ENCODE peak calls at places on chromosomes 6 and 20, in four cellular contexts. One of them, this sample, is unnamed.

GRCh38 chr6:31401403-31401802 is 2.0 kb upstream of the MICA start:
- DNase-seq in adrenal gland: peak
- DNase-seq in right lobe of liver: no peak
- DNase-seq in ovary: no peak
- DNase-seq in this sample: peak

GRCh38 chr20:35704514-35705261 is 5.5 kb downstream of the ROMO1 start:
- DNase-seq in adrenal gland: no peak
- DNase-seq in right lobe of liver: no peak
- DNase-seq in ovary: no peak
- DNase-seq in this sample: no peak

GRCh38 chr20:35005463-35005961 is 49.8 kb downstream of the MYH7B start:
- DNase-seq in adrenal gland: peak
- DNase-seq in right lobe of liver: peak
- DNase-seq in ovary: peak
- DNase-seq in this sample: no peak

GRCh38 chr6:109296971-109297372 is 85.3 kb downstream of the CD164 start:
- DNase-seq in adrenal gland: no peak
- DNase-seq in right lobe of liver: no peak
- DNase-seq in ovary: no peak
- DNase-seq in this sample: no peak

GRCh38 chr6:107624541-107624940 is 134.6 kb downstream of the SOBP start:
- DNase-seq in adrenal gland: no peak
- DNase-seq in right lobe of liver: no peak
- DNase-seq in ovary: no peak
- DNase-seq in this sample: no peak

GRCh38 chr6:44258325-44258863 is 1.1 kb upstream of the SLC35B2 start:
- DNase-seq in adrenal gland: no peak
- DNase-seq in right lobe of liver: peak
- DNase-seq in ovary: peak
- DNase-seq in this sample: no peak

GRCh38 chr6:149026530-149026942 is 279.7 kb downstream of the UST start:
- DNase-seq in adrenal gland: peak
- DNase-seq in right lobe of liver: no peak
- DNase-seq in ovary: no peak
- DNase-seq in this sample: no peak

GRCh38 chr6:163489584-163489983 is 75.1 kb downstream of the QKI start:
- DNase-seq in adrenal gland: no peak
- DNase-seq in right lobe of liver: no peak
- DNase-seq in ovary: no peak
- DNase-seq in this sample: no peak

GRCh38 chr6:44696686-44697085 is 309.2 kb downstream of the CDC5L start:
- DNase-seq in adrenal gland: no peak
- DNase-seq in right lobe of liver: no peak
- DNase-seq in ovary: no peak
- DNase-seq in this sample: no peak

GRCh38 chr20:56893206-56893605 is 264.1 kb downstream of the TFAP2C start:
- DNase-seq in adrenal gland: no peak
- DNase-seq in right lobe of liver: no peak
- DNase-seq in ovary: no peak
- DNase-seq in this sample: no peak

GRCh38 chr6:17165383-17165782 is 63.5 kb downstream of the STMND1 start:
- DNase-seq in adrenal gland: no peak
- DNase-seq in right lobe of liver: no peak
- DNase-seq in ovary: no peak
- DNase-seq in this sample: no peak

GRCh38 chr20:49475979-49476378 is 6.5 kb downstream of the KCNB1 start:
- DNase-seq in adrenal gland: no peak
- DNase-seq in right lobe of liver: no peak
- DNase-seq in ovary: no peak
- DNase-seq in this sample: no peak

GRCh38 chr20:41100001-41100480 is 37.3 kb upstream of the PLCG1 start:
- DNase-seq in adrenal gland: no peak
- DNase-seq in right lobe of liver: no peak
- DNase-seq in ovary: no peak
- DNase-seq in this sample: no peak

GRCh38 chr6:107061125-107062020 is 33.4 kb downstream of the MTRES1 start:
- DNase-seq in adrenal gland: no peak
- DNase-seq in right lobe of liver: peak
- DNase-seq in ovary: no peak
- DNase-seq in this sample: no peak

GRCh38 chr6:165034271-165034741 is 275.1 kb downstream of the C6orf118 start:
- DNase-seq in adrenal gland: no peak
- DNase-seq in right lobe of liver: no peak
- DNase-seq in ovary: no peak
- DNase-seq in this sample: no peak

GRCh38 chr20:50969912-50970311 is 11.3 kb downstream of the MOCS3 start:
- DNase-seq in adrenal gland: no peak
- DNase-seq in right lobe of liver: no peak
- DNase-seq in ovary: no peak
- DNase-seq in this sample: no peak

GRCh38 chr6:110951986-110952794 is 6.3 kb upstream of the GTF3C6 start:
- DNase-seq in adrenal gland: no peak
- DNase-seq in right lobe of liver: no peak
- DNase-seq in ovary: no peak
- DNase-seq in this sample: peak

GRCh38 chr6:55101157-55101556 is 73.2 kb upstream of the HCRTR2 start:
- DNase-seq in adrenal gland: no peak
- DNase-seq in right lobe of liver: no peak
- DNase-seq in ovary: no peak
- DNase-seq in this sample: no peak

GRCh38 chr6:31402324-31403282 is 792 bp upstream of the MICA start:
- DNase-seq in adrenal gland: peak
- DNase-seq in right lobe of liver: no peak
- DNase-seq in ovary: peak
- DNase-seq in this sample: no peak

GRCh38 chr6:143941852-143942627 is 66.0 kb downstream of the PLAGL1 start:
- DNase-seq in adrenal gland: peak
- DNase-seq in right lobe of liver: peak
- DNase-seq in ovary: peak
- DNase-seq in this sample: no peak

GRCh38 chr20:46954490-46955038 is 59.9 kb downstream of the EYA2 start:
- DNase-seq in adrenal gland: no peak
- DNase-seq in right lobe of liver: no peak
- DNase-seq in ovary: no peak
- DNase-seq in this sample: no peak

GRCh38 chr6:19569563-19569962 is 267.6 kb upstream of the ID4 start:
- DNase-seq in adrenal gland: no peak
- DNase-seq in right lobe of liver: no peak
- DNase-seq in ovary: no peak
- DNase-seq in this sample: no peak

GRCh38 chr20:25058051-25058796 is at the start of gene ACSS1:
- DNase-seq in adrenal gland: peak
- DNase-seq in right lobe of liver: peak
- DNase-seq in ovary: peak
- DNase-seq in this sample: no peak

GRCh38 chr6:2448826-2449571 is 203.6 kb upstream of the GMDS start:
- DNase-seq in adrenal gland: peak
- DNase-seq in right lobe of liver: no peak
- DNase-seq in ovary: no peak
- DNase-seq in this sample: no peak

GRCh38 chr6:45922728-45923351 is 92.8 kb downstream of the CLIC5 start:
- DNase-seq in adrenal gland: peak
- DNase-seq in right lobe of liver: peak
- DNase-seq in ovary: peak
- DNase-seq in this sample: peak

GRCh38 chr6:53744321-53744720 is 50.5 kb upstream of the LRRC1 start:
- DNase-seq in adrenal gland: no peak
- DNase-seq in right lobe of liver: no peak
- DNase-seq in ovary: no peak
- DNase-seq in this sample: no peak

GRCh38 chr20:22617160-22617559 is 32.8 kb upstream of the FOXA2 start:
- DNase-seq in adrenal gland: peak
- DNase-seq in right lobe of liver: no peak
- DNase-seq in ovary: no peak
- DNase-seq in this sample: no peak

GRCh38 chr6:132961610-132962009 is 147.2 kb downstream of the RPS12 start:
- DNase-seq in adrenal gland: no peak
- DNase-seq in right lobe of liver: no peak
- DNase-seq in ovary: no peak
- DNase-seq in this sample: no peak

GRCh38 chr20:23240519-23240918 is 110.1 kb upstream of the NXT1 start:
- DNase-seq in adrenal gland: no peak
- DNase-seq in right lobe of liver: no peak
- DNase-seq in ovary: no peak
- DNase-seq in this sample: no peak

GRCh38 chr6:5501837-5502236 is 240.5 kb downstream of the FARS2 start:
- DNase-seq in adrenal gland: no peak
- DNase-seq in right lobe of liver: no peak
- DNase-seq in ovary: no peak
- DNase-seq in this sample: no peak

GRCh38 chr20:37453288-37453687 is 67.8 kb upstream of the NNAT start:
- DNase-seq in adrenal gland: no peak
- DNase-seq in right lobe of liver: no peak
- DNase-seq in ovary: no peak
- DNase-seq in this sample: no peak

GRCh38 chr6:98824907-98825601 is 9.3 kb upstream of the POU3F2 start:
- DNase-seq in adrenal gland: no peak
- DNase-seq in right lobe of liver: no peak
- DNase-seq in ovary: no peak
- DNase-seq in this sample: no peak

GRCh38 chr6:25138024-25138696 is 141.0 kb upstream of the CARMIL1 start:
- DNase-seq in adrenal gland: peak
- DNase-seq in right lobe of liver: peak
- DNase-seq in ovary: peak
- DNase-seq in this sample: no peak

GRCh38 chr6:45713981-45714685 is 301.5 kb downstream of the CLIC5 start:
- DNase-seq in adrenal gland: no peak
- DNase-seq in right lobe of liver: no peak
- DNase-seq in ovary: no peak
- DNase-seq in this sample: no peak

GRCh38 chr6:16828058-16828457 is 66.8 kb upstream of the ATXN1 start:
- DNase-seq in adrenal gland: no peak
- DNase-seq in right lobe of liver: no peak
- DNase-seq in ovary: no peak
- DNase-seq in this sample: no peak

GRCh38 chr20:607476-607875 is 2.6 kb downstream of the TCF15 start:
- DNase-seq in adrenal gland: no peak
- DNase-seq in right lobe of liver: no peak
- DNase-seq in ovary: no peak
- DNase-seq in this sample: no peak
- TF ChIP-seq CTCF in adrenal gland: no peak
- TF ChIP-seq CTCF in right lobe of liver: no peak
- TF ChIP-seq CTCF in ovary: no peak
- TF ChIP-seq CTCF in this sample: no peak

DNA sequence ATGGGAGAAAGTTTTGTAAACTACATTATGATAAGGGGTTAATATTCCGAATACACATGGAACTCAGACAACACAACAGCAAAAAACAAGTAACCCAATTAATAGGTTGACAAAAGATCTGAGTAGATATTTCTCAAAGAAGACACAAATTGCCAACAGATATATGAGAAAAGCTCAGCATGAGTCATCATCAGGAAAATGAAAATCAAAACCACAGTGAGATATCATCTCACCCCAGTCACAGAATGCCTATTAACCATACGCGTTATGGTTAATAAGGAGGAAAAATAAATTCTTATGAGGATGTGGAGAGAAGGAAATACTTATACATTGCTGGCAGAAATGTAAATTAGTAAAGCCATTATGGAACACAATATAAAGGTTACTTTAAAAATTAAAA is 695.0 kb downstream of the COL12A1 start:
- DNase-seq in adrenal gland: no peak
- DNase-seq in right lobe of liver: no peak
- DNase-seq in ovary: no peak
- DNase-seq in this sample: no peak
- H3K4me3 ChIP-seq in adrenal gland: no peak
- H3K4me3 ChIP-seq in right lobe of liver: no peak
- H3K4me3 ChIP-seq in ovary: no peak
- H3K4me3 ChIP-seq in this sample: no peak

GRCh38 chr20:2156224-2156623 is 54.6 kb downstream of the STK35 start:
- DNase-seq in adrenal gland: no peak
- DNase-seq in right lobe of liver: no peak
- DNase-seq in ovary: no peak
- DNase-seq in this sample: no peak
- TF ChIP-seq CTCF in adrenal gland: no peak
- TF ChIP-seq CTCF in right lobe of liver: no peak
- TF ChIP-seq CTCF in ovary: no peak
- TF ChIP-seq CTCF in this sample: no peak

GRCh38 chr20:45407783-45408645 is at the start of gene DBNDD2:
- DNase-seq in adrenal gland: no peak
- DNase-seq in right lobe of liver: no peak
- DNase-seq in ovary: no peak
- DNase-seq in this sample: no peak

GRCh38 chr20:45409531-45410272 is 1.6 kb downstream of the DBNDD2 start:
- DNase-seq in adrenal gland: no peak
- DNase-seq in right lobe of liver: no peak
- DNase-seq in ovary: no peak
- DNase-seq in this sample: no peak

GRCh38 chr20:45410887-45411286 is 2.8 kb downstream of the DBNDD2 start:
- DNase-seq in adrenal gland: no peak
- DNase-seq in right lobe of liver: no peak
- DNase-seq in ovary: no peak
- DNase-seq in this sample: no peak

GRCh38 chr20:45407067-45407745 is 883 bp upstream of the DBNDD2 start:
- DNase-seq in adrenal gland: peak
- DNase-seq in right lobe of liver: no peak
- DNase-seq in ovary: no peak
- DNase-seq in this sample: no peak

GRCh38 chr20:45408646-45409213 is 641 bp downstream of the DBNDD2 start:
- DNase-seq in adrenal gland: no peak
- DNase-seq in right lobe of liver: no peak
- DNase-seq in ovary: no peak
- DNase-seq in this sample: no peak
- H3K4me3 ChIP-seq in adrenal gland: no peak
- H3K4me3 ChIP-seq in right lobe of liver: no peak
- H3K4me3 ChIP-seq in ovary: no peak
- H3K4me3 ChIP-seq in this sample: no peak